ENCODE peak calls at places on chromosomes 7 and 10, in nine cellular contexts. One of them, this sample, is unnamed.

GRCh38 chr10:4043897-4044296 is 258.9 kb upstream of the KLF6 start:
- DNase-seq in A172: no peak
- DNase-seq in astrocyte of the spinal cord: no peak
- DNase-seq in neural crest cell: no peak
- DNase-seq in retina: no peak
- DNase-seq in SHP77: no peak
- DNase-seq in suprapubic skin: no peak
- DNase-seq in osteocyte: no peak
- DNase-seq in adrenal gland: no peak
- DNase-seq in this sample: peak

GRCh38 chr7:66099232-66099550 is 15.5 kb upstream of the CRCP start:
- DNase-seq in adrenal gland: no peak
- DNase-seq in suprapubic skin: no peak
- DNase-seq in osteocyte: no peak
- DNase-seq in A172: no peak
- DNase-seq in astrocyte of the spinal cord: no peak
- DNase-seq in retina: no peak
- DNase-seq in SHP77: no peak
- DNase-seq in neural crest cell: no peak
- DNase-seq in this sample: no peak

GRCh38 chr7:45000096-45001032 is at the start of gene CCM2:
- DNase-seq in adrenal gland: peak
- DNase-seq in suprapubic skin: no peak
- DNase-seq in SHP77: peak
- DNase-seq in astrocyte of the spinal cord: peak
- DNase-seq in osteocyte: no peak
- DNase-seq in retina: peak
- DNase-seq in neural crest cell: peak
- DNase-seq in A172: peak
- DNase-seq in this sample: peak

GRCh38 chr10:77685494-77685893 is 47.9 kb upstream of the KCNMA1 start:
- DNase-seq in SHP77: no peak
- DNase-seq in adrenal gland: no peak
- DNase-seq in suprapubic skin: no peak
- DNase-seq in A172: no peak
- DNase-seq in osteocyte: no peak
- DNase-seq in retina: no peak
- DNase-seq in neural crest cell: no peak
- DNase-seq in astrocyte of the spinal cord: no peak
- DNase-seq in this sample: no peak

GRCh38 chr7:108132551-108133265 is 2.5 kb upstream of the LAMB4 start:
- DNase-seq in neural crest cell: no peak
- DNase-seq in retina: peak
- DNase-seq in osteocyte: no peak
- DNase-seq in suprapubic skin: no peak
- DNase-seq in astrocyte of the spinal cord: peak
- DNase-seq in A172: no peak
- DNase-seq in SHP77: no peak
- DNase-seq in adrenal gland: no peak
- DNase-seq in this sample: no peak

GRCh38 chr7:105024734-105025133 is 10.7 kb downstream of the KMT2E start:
- DNase-seq in adrenal gland: no peak
- DNase-seq in SHP77: peak
- DNase-seq in suprapubic skin: no peak
- DNase-seq in osteocyte: no peak
- DNase-seq in neural crest cell: no peak
- DNase-seq in retina: no peak
- DNase-seq in A172: no peak
- DNase-seq in astrocyte of the spinal cord: peak
- DNase-seq in this sample: no peak

GRCh38 chr7:5607958-5608656 is 173.4 kb downstream of the RNF216 start:
- DNase-seq in SHP77: no peak
- DNase-seq in A172: peak
- DNase-seq in retina: no peak
- DNase-seq in astrocyte of the spinal cord: no peak
- DNase-seq in neural crest cell: no peak
- DNase-seq in suprapubic skin: no peak
- DNase-seq in adrenal gland: no peak
- DNase-seq in osteocyte: no peak
- DNase-seq in this sample: no peak

GRCh38 chr10:89327803-89328441 is at the start of gene IFIT3:
- DNase-seq in astrocyte of the spinal cord: peak
- DNase-seq in SHP77: no peak
- DNase-seq in retina: peak
- DNase-seq in osteocyte: no peak
- DNase-seq in A172: peak
- DNase-seq in neural crest cell: peak
- DNase-seq in suprapubic skin: peak
- DNase-seq in adrenal gland: peak
- DNase-seq in this sample: peak

GRCh38 chr10:2650328-2650727 is 417.0 kb upstream of the PFKP start:
- DNase-seq in neural crest cell: no peak
- DNase-seq in osteocyte: no peak
- DNase-seq in SHP77: no peak
- DNase-seq in A172: no peak
- DNase-seq in adrenal gland: no peak
- DNase-seq in astrocyte of the spinal cord: no peak
- DNase-seq in suprapubic skin: no peak
- DNase-seq in retina: no peak
- DNase-seq in this sample: no peak

GRCh38 chr7:131188367-131189339 is 139.0 kb upstream of the MKLN1 start:
- DNase-seq in SHP77: no peak
- DNase-seq in adrenal gland: peak
- DNase-seq in osteocyte: no peak
- DNase-seq in suprapubic skin: no peak
- DNase-seq in A172: peak
- DNase-seq in retina: no peak
- DNase-seq in neural crest cell: no peak
- DNase-seq in astrocyte of the spinal cord: peak
- DNase-seq in this sample: peak

GRCh38 chr7:48505061-48505460 is 333.8 kb downstream of the ABCA13 start:
- DNase-seq in astrocyte of the spinal cord: no peak
- DNase-seq in osteocyte: no peak
- DNase-seq in suprapubic skin: no peak
- DNase-seq in A172: no peak
- DNase-seq in retina: no peak
- DNase-seq in SHP77: no peak
- DNase-seq in adrenal gland: no peak
- DNase-seq in neural crest cell: no peak
- DNase-seq in this sample: no peak

GRCh38 chr7:13879994-13880686 is 109.3 kb downstream of the ETV1 start:
- DNase-seq in adrenal gland: no peak
- DNase-seq in retina: no peak
- DNase-seq in SHP77: no peak
- DNase-seq in suprapubic skin: no peak
- DNase-seq in osteocyte: no peak
- DNase-seq in astrocyte of the spinal cord: peak
- DNase-seq in A172: peak
- DNase-seq in neural crest cell: no peak
- DNase-seq in this sample: no peak

GRCh38 chr10:43707755-43708154 is 59.1 kb upstream of the ZNF32 start:
- DNase-seq in astrocyte of the spinal cord: no peak
- DNase-seq in retina: no peak
- DNase-seq in osteocyte: no peak
- DNase-seq in SHP77: no peak
- DNase-seq in suprapubic skin: no peak
- DNase-seq in A172: peak
- DNase-seq in adrenal gland: peak
- DNase-seq in neural crest cell: no peak
- DNase-seq in this sample: peak

GRCh38 chr10:102352066-102352715 is 43.3 kb upstream of the NFKB2 start:
- DNase-seq in osteocyte: peak
- DNase-seq in SHP77: peak
- DNase-seq in astrocyte of the spinal cord: peak
- DNase-seq in suprapubic skin: no peak
- DNase-seq in retina: peak
- DNase-seq in adrenal gland: peak
- DNase-seq in neural crest cell: peak
- DNase-seq in A172: peak
- DNase-seq in this sample: peak

GRCh38 chr7:102152672-102153585 is 133.7 kb upstream of the SH2B2 start:
- DNase-seq in astrocyte of the spinal cord: peak
- DNase-seq in A172: peak
- DNase-seq in SHP77: no peak
- DNase-seq in suprapubic skin: no peak
- DNase-seq in osteocyte: no peak
- DNase-seq in adrenal gland: no peak
- DNase-seq in neural crest cell: no peak
- DNase-seq in retina: peak
- DNase-seq in this sample: peak

This sample was measured in endothelial cell of umbilical vein.